ENCODE peak calls at places on chromosomes 3 and 15, in seven cellular contexts. S is transverse colon, C is OCI-LY7, A is mammary epithelial cell, J is BE2C, O is lung, L is upper lobe of left lung. H is an unnamed sample. For H3K4me1, the result is how much of the 10 kb centered on the place peaks cover.

GRCh38 chr3:25453521-25454410 is 25.7 kb downstream of the RARB start:
- DNase-seq in S (no peak), C (no peak), A (peak), J (peak), O (no peak), L (no peak), H (no peak)

GRCh38 chr15:71788646-71789579 is 21.4 kb upstream of the NR2E3 start:
- DNase-seq in S (no peak), C (no peak), A (no peak), J (no peak), O (no peak), L (no peak), H (no peak)

GRCh38 chr3:14913926-14914776 is 33.2 kb upstream of the NR2C2 start:
- DNase-seq in S (no peak), C (no peak), A (no peak), J (peak), O (no peak), L (no peak), H (peak)

GRCh38 chr3:69012836-69013255 is 638 bp downstream of the EOGT start:
- DNase-seq in S (peak), C (peak), A (no peak), J (peak), O (peak), L (peak), H (peak)

GRCh38 chr15:61499371-61499770 is 270.3 kb upstream of the RORA start:
- DNase-seq in S (no peak), C (no peak), A (no peak), J (no peak), O (no peak), L (no peak), H (no peak)

GRCh38 chr15:28107111-28107893 is 8.2 kb upstream of the OCA2 start:
- DNase-seq in S (no peak), C (no peak), A (no peak), J (no peak), O (no peak), L (no peak), H (no peak)

GRCh38 chr15:75705854-75706681 is 6.6 kb downstream of the CSPG4 start:
- DNase-seq in S (no peak), C (no peak), A (no peak), J (no peak), O (no peak), L (no peak), H (no peak)

GRCh38 chr15:51736646-51737537 is 563 bp downstream of the LYSMD2 start:
- DNase-seq in S (peak), C (no peak), A (no peak), J (peak), O (peak), L (peak), H (peak)

GRCh38 chr15:70069716-70070115 is 28.0 kb downstream of the TLE3 start:
- DNase-seq in S (no peak), C (no peak), A (no peak), J (no peak), O (no peak), L (no peak), H (no peak)

GRCh38 chr3:15610083-15610482 is 8.5 kb downstream of the BTD start:
- DNase-seq in S (no peak), C (no peak), A (peak), J (no peak), O (peak), L (peak), H (no peak)

GRCh38 chr15:88071141-88071540 is 185.4 kb downstream of the NTRK3 start:
- DNase-seq in S (no peak), C (no peak), A (no peak), J (no peak), O (no peak), L (no peak), H (no peak)

GRCh38 chr3:132225664-132226063 is 91.5 kb upstream of the ACP3 start:
- DNase-seq in S (no peak), C (no peak), A (peak), J (no peak), O (no peak), L (no peak), H (no peak)

GRCh38 chr3:4736284-4736861 is 242.9 kb upstream of the BHLHE40 start:
- DNase-seq in S (no peak), C (no peak), A (peak), J (no peak), O (peak), L (peak), H (no peak)

GRCh38 chr3:11820540-11821041 is 26.1 kb downstream of the TAMM41 start:
- DNase-seq in S (no peak), C (no peak), A (no peak), J (no peak), O (no peak), L (peak), H (peak)

GRCh38 chr3:5136619-5137429 is 14.7 kb downstream of the ARL8B start:
- DNase-seq in S (no peak), C (peak), A (peak), J (no peak), O (no peak), L (no peak), H (no peak)

GRCh38 chr3:53030864-53031445 is 14.9 kb downstream of the SFMBT1 start:
- DNase-seq in S (peak), C (no peak), A (peak), J (no peak), O (no peak), L (no peak), H (no peak)

GRCh38 chr3:160667452-160667851 is 9.5 kb upstream of the ARL14 start:
- DNase-seq in S (peak), C (no peak), A (peak), J (no peak), O (no peak), L (no peak), H (no peak)

GRCh38 chr3:125057186-125057850 is 1.5 kb upstream of the HEG1 start:
- DNase-seq in S (no peak), C (no peak), A (peak), J (no peak), O (no peak), L (no peak), H (no peak)

GRCh38 chr3:129289201-129289921 is 10.7 kb downstream of the HMCES start:
- DNase-seq in S (no peak), C (no peak), A (peak), J (no peak), O (no peak), L (no peak), H (no peak)

GRCh38 chr3:135487261-135487660 is 478.3 kb upstream of the PPP2R3A start:
- DNase-seq in S (no peak), C (no peak), A (no peak), J (no peak), O (no peak), L (no peak), H (peak)

GRCh38 chr15:43414196-43414595 is 43.3 kb downstream of the TUBGCP4 start:
- DNase-seq in S (no peak), C (no peak), A (no peak), J (no peak), O (no peak), L (no peak), H (no peak)

DNA sequence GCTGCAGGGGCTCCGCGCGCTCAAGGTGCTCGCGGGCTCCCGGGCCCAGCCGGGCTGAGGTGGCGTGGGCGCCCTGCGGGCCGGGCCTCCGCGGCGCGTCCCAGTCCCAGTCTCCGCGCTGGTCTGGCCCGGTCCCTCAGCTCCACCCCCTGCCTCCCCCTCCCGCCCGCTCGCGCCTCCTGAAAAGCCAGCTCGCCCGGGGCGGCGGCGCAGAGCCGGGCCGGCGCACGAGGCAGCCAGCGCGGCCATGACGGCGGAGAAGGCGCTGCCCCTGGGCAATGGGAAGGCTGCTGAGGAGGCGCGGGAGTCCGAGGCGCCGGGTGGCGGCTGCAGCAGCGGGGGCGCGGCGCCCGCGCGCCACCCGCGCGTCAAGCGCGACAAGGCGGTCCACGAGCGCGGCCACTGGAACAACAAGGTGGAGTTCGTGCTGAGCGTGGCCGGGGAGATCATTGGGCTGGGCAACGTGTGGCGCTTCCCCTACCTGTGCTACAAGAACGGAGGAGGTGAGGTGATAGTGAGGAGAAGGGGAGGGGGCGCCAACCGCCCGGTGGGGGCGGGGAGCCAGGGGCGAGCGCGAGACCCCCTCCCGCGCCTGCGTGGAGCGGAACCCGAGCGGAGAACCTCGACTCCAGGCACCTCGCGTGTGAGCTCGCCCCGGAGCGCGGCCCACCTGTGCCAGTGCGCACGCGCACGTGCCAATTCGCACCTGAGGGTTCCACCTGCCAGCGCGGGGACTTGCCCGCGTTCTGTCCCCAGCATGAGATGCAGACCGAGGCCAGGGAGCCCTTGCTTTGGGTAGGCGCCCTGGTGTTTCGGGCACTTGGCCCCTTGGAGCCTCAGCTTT is at the start of gene SLC6A11:
- DNase-seq in S (no peak), C (no peak), A (peak), J (peak), O (no peak), L (no peak), H (peak)
- H3K4me3 ChIP-seq in S (no peak), C (no peak), A (peak), J (no peak), O (no peak), L (peak), H (peak)

GRCh38 chr3:127387119-127387518 is 99.3 kb upstream of the PRR20G start:
- DNase-seq in S (no peak), C (no peak), A (no peak), J (no peak), O (no peak), L (no peak), H (no peak)
- H3K4me1 ChIP-seq in S (under half), C (under half), A (under half), J (under half), O (under half), L (under half), H (under half)

DNA sequence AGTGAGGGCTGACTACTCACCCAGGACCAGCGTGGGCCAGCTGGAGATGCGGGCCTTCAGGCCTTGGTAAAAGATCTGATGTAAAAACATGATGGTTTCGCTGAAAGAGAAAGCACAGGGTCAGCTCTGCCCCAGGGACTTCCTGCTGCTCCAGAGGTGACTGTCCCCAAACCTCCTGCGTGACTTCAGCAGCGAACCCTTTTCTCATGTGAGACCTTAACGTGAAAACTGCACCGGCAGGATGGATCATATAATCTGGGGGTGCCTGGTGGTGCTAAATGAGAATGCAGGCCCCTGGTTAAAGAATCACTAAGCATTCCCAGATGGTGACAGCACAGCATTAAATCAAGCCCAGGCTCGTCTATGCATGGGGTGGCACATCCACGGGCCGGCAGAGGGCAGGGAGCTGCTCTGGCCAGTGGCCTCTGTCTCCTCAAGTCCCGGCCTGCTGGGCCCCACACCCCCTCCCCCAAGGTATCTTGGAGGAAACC is 55.4 kb downstream of the RASGRF1 start:
- DNase-seq in S (no peak), C (no peak), A (peak), J (no peak), O (no peak), L (no peak), H (no peak)
- TF ChIP-seq CTCF in S (no peak), C (no peak), A (peak), J (peak), O (no peak), L (no peak), H (no peak)

GRCh38 chr15:77818484-77819270 is 186.0 kb upstream of the LINGO1 start:
- DNase-seq in S (no peak), C (no peak), A (no peak), J (peak), O (no peak), L (no peak), H (peak)
- H3K4me3 ChIP-seq in S (peak), C (no peak), A (no peak), J (no peak), O (no peak), L (peak), H (peak)

DNA sequence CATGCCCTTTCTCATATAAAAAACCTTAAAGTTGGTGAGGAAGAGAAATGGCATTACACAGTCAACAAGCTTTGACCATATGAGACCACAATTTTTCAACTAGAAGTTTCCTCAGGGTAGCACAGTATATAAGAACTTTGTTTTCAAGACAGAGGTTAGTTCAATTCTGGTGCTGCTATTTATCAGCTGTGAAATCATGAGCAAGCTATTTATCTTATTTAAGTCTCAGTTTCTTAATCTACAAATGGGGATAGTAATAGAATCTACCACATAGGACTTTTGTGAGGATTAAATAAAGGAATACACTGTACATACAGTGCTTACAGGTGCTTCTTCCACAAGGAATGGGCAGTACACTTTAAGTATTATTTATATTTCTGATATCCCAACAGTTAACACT is 178.9 kb downstream of the TNIK start:
- DNase-seq in S (no peak), C (no peak), A (no peak), J (no peak), O (no peak), L (no peak), H (no peak)
- H3K4me1 ChIP-seq in S (under half), C (under half), A (under half), J (under half), O (under half), L (under half), H (under half)

GRCh38 chr3:62312201-62312600 is 61.1 kb downstream of the FEZF2 start:
- DNase-seq in S (no peak), C (no peak), A (no peak), J (no peak), O (no peak), L (no peak), H (no peak)
- TF ChIP-seq CTCF in S (no peak), C (no peak), A (no peak), J (peak), O (no peak), L (no peak), H (no peak)

GRCh38 chr3:193970773-193971206 is 165.2 kb upstream of the HES1 start:
- DNase-seq in S (no peak), C (no peak), A (peak), J (no peak), O (no peak), L (no peak), H (no peak)
- H3K4me3 ChIP-seq in S (no peak), C (no peak), A (no peak), J (no peak), O (no peak), L (no peak), H (no peak)

GRCh38 chr15:34102175-34102925 is 467 bp downstream of the PGBD4 start:
- DNase-seq in S (no peak), C (no peak), A (no peak), J (no peak), O (no peak), L (no peak), H (no peak)
- H3K4me1 ChIP-seq in S (under half), C (under half), A (under half), J (under half), O (under half), L (under half), H (under half)

GRCh38 chr3:52012699-52013098 is 17.0 kb upstream of the RPL29 start:
- DNase-seq in S (no peak), C (no peak), A (no peak), J (no peak), O (no peak), L (no peak), H (no peak)

GRCh38 chr3:52017467-52018065 is 21.9 kb upstream of the RPL29 start:
- DNase-seq in S (no peak), C (no peak), A (no peak), J (no peak), O (no peak), L (no peak), H (no peak)

GRCh38 chr3:52013802-52014598 is 18.3 kb upstream of the RPL29 start:
- DNase-seq in S (no peak), C (no peak), A (no peak), J (no peak), O (no peak), L (no peak), H (no peak)

GRCh38 chr3:52015431-52016256 is 19.9 kb upstream of the RPL29 start:
- DNase-seq in S (no peak), C (no peak), A (no peak), J (peak), O (no peak), L (no peak), H (no peak)

GRCh38 chr3:52014613-52015012 is 18.9 kb upstream of the RPL29 start:
- DNase-seq in S (no peak), C (no peak), A (no peak), J (peak), O (no peak), L (no peak), H (no peak)
- TF ChIP-seq CTCF in S (no peak), C (peak), A (peak), J (peak), O (no peak), L (no peak), H (no peak)